ENCODE peak calls at places on chromosome 4, in six cellular contexts. F is K562, H is GM12891, U is HepG2, V is H1, G is GM12878. D is an unnamed sample.

GRCh38 chr4:1072830-1073446 is 40.4 kb downstream of the RNF212 start:
- DNase-seq in G (no peak), F (peak; percentile 40), H (peak; percentile 48), V (peak; percentile 67), U (peak; percentile 72), D (no peak)

GRCh38 chr4:159178147-159178541 is 75.3 kb downstream of the RAPGEF2 start:
- DNase-seq in U (peak; percentile 35), H (no peak), F (no peak), G (no peak), V (no peak), D (no peak)

GRCh38 chr4:77023920-77024319 is 51.9 kb downstream of the CCNI start:
- DNase-seq in H (no peak), F (no peak), V (no peak), U (peak; percentile 38), G (no peak), D (no peak)

GRCh38 chr4:2095236-2096072 is 36.3 kb downstream of the NAT8L start:
- DNase-seq in H (no peak), U (no peak), V (no peak), G (no peak), F (no peak), D (no peak)

GRCh38 chr4:29151584-29151983 is 1568.6 kb upstream of the PCDH7 start:
- DNase-seq in G (no peak), U (no peak), H (no peak), F (no peak), V (no peak), D (no peak)

GRCh38 chr4:184250795-184251679 is 33.4 kb upstream of the ENPP6 start:
- DNase-seq in G (no peak), H (no peak), U (peak; percentile 71), V (peak; percentile 46), F (peak; percentile 62), D (no peak)

GRCh38 chr4:112509243-112510190 is 6.5 kb downstream of the NEUROG2 start:
- DNase-seq in G (no peak), U (no peak), H (no peak), F (no peak), V (peak; percentile 66), D (no peak)

GRCh38 chr4:158599150-158599549 is 72.5 kb downstream of the C4orf46 start:
- DNase-seq in U (no peak), V (no peak), F (no peak), H (no peak), G (no peak), D (no peak)

DNA sequence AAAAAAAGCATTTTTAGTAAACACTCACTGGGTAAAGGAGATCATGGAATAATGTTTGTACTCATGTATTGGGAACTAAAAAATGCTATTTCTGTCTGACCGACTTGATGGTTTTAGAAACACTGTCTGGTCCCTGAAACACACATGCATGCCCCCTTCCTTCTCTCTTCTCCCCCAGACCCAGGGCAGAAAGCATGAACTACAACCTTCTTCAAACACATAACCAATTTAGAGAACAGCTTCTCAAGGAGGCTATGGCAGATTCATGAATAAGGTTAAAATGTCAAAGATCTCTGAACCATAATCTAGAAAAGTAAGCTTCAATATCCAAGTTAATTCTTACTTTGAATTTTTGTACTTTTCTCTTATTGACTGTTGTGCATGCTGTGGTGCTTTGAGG is 6.0 kb downstream of the CCNA2 start:
- DNase-seq in F (no peak), V (no peak), G (no peak), U (no peak), H (no peak), D (no peak)
- TF ChIP-seq POLR2AphosphoS5 in F (peak; percentile 37), V (peak; percentile 53), G (no peak), U (no peak), H (no peak), D (no peak)

DNA sequence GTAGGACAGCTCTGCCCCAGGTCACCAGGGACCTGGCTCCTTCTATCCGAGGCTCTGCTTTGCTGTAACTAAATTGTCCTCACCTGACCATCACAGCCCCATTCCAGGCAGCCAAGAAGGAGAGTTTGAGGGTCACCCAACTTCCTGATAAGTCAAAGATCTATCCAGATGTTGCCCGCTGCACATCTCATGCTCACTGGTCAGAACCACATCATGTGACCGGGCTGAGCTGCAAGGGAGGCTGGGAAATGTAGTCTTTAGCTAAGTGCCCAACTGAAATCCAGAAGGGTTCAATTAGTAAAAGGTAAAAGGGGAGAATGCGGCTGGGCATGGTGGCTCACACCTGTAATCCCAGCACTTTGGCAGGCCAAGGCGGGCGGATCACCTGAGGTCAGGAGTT is 18.4 kb downstream of the HMX1 start:
- DNase-seq in H (no peak), G (no peak), V (no peak), F (peak; percentile 26), U (no peak), D (no peak)
- TF ChIP-seq TAF1 in H (no peak), G (no peak), V (no peak), F (no peak), U (no peak), D (no peak)

GRCh38 chr4:146790515-146790914 is 151.8 kb downstream of the POU4F2 start:
- DNase-seq in U (no peak), G (no peak), F (no peak), H (no peak), V (no peak), D (no peak)
- TF ChIP-seq POLR2A in U (no peak), G (no peak), F (no peak), H (no peak), V (no peak), D (no peak)

GRCh38 chr4:14810121-14810520 is 192.2 kb upstream of the CPEB2 start:
- DNase-seq in V (no peak), G (no peak), F (no peak), H (no peak), U (no peak), D (no peak)

GRCh38 chr4:14809203-14809602 is 193.1 kb upstream of the CPEB2 start:
- DNase-seq in G (no peak), U (no peak), V (no peak), H (no peak), F (no peak), D (no peak)

GRCh38 chr4:14807857-14808256 is 194.4 kb upstream of the CPEB2 start:
- DNase-seq in F (no peak), U (no peak), V (no peak), H (no peak), G (no peak), D (no peak)

GRCh38 chr4:14810568-14810967 is 191.7 kb upstream of the CPEB2 start:
- DNase-seq in U (no peak), G (no peak), V (no peak), F (no peak), H (no peak), D (no peak)

DNA sequence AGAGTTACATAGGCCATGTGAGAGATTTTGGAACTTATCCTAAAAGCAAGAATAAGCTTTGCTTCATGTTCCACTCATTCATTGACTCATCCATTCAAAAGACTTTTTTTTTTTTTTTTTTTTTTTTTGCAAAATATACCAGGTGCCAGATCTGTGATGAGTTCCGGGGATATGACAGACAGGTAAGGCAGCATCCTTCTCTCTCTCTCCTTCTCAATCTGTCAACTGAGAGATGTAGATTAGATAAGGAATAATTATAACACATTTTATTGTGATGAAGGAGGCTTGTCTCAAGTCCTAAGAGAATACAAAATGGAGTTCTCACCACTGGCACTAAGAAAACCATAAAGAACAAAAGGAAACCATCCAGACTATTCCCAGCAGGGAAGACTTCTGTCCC is 190.2 kb upstream of the CPEB2 start:
- DNase-seq in V (no peak), F (no peak), U (no peak), H (no peak), G (no peak), D (no peak)
- TF ChIP-seq POLR2AphosphoS5 in V (no peak), F (no peak), U (no peak), H (no peak), G (no peak), D (no peak)

DNA sequence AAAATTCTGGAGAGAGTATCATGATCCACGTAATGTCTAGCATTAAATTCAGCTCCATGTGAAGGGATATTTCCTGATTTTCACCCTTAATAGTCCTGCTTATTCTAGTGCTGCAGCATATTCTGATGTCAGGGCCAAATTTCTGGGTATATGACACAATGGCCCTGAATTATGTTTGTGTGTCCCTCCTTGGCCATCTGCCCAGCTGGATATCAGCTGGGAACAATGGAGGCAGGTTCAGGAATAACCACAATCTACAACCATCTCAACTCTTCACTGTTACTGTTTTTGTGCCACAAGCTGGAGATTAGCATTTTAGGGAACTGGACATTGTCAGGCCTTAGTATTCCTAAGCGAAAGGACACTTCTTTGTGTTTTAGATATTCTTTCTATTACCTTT is 3.5 kb downstream of the GLRB start:
- DNase-seq in G (no peak), U (no peak), F (no peak), H (no peak), V (no peak), D (no peak)
- TF ChIP-seq TAF1 in G (no peak), U (no peak), F (no peak), H (no peak), V (no peak), D (no peak)

GRCh38 chr4:26320453-26321325 is at the start of gene RBPJ:
- DNase-seq in V (peak; percentile 94), U (peak; percentile 93), G (peak; percentile 50), H (peak; percentile 58), F (peak; percentile 85), D (peak; percentile 59)

GRCh38 chr4:26320159-26320452 is 708 bp upstream of the RBPJ start:
- DNase-seq in V (no peak), H (peak; percentile 38), F (no peak), G (peak; percentile 51), U (peak; percentile 23), D (peak; percentile 46)

GRCh38 chr4:26321326-26322276 is 787 bp downstream of the RBPJ start:
- DNase-seq in U (peak; percentile 5), H (no peak), V (peak; percentile 66), F (no peak), G (no peak), D (no peak)

GRCh38 chr4:26317766-26318165 is 3.0 kb upstream of the RBPJ start:
- DNase-seq in G (no peak), U (no peak), V (no peak), H (no peak), F (no peak), D (no peak)

DNA sequence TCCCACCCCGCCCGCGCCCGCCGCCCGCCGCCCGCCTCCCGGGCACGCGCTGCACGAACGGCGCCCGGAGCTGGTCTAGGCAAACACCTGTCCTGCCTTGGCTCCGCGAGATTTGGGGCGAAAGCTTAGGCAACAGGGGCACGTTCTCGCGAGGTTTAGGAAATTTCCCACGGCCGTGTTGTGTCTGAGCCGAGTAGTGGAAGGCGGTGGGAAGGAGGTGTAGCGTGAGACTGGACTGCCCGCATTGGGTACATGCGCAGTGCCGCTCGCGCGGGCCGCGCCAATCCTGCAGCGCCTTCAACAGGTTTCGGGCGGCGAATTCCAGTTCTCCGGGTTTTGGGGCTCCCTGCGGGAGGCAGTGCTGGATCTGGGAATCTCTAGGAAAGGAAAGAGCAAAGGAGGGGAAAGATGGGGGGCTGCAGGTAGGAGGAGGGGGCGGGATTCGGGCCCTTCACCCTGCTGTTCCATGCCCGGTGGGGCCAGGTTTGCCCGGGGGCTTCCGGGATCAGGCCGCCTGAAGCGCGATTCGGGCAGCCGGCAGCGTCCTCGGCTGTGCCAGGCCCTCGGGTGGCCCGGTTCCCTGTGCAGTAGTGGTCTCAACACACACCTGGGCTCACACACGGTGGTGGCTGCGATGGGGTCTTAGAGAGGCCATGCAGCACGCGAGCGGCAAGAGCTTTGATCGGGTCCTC is 1.2 kb upstream of the RBPJ start:
- DNase-seq in V (peak; percentile 97), F (peak; percentile 81), H (peak; percentile 81), G (peak; percentile 99), U (peak; percentile 98), D (peak; percentile 79)
- TF ChIP-seq POLR2A in V (no peak), F (no peak), H (peak; percentile 17), G (peak; percentile 74), U (peak; percentile 44), D (no peak)